ENCODE peak calls at places on chromosomes 16 and 17, in ten cellular contexts. Z, Y, E, G, M, J, H, X, S and R are unnamed samples.

GRCh38 chr17:1640329-1641064 is 5.0 kb downstream of the SCARF1 start:
- DNase-seq in H (no peak), S (peak; percentile 63), E (no peak), Z (no peak), M (no peak), G (no peak), Y (peak; percentile 76), X (no peak), J (no peak), R (no peak)

GRCh38 chr17:81252336-81253329 is 13.5 kb downstream of the NDUFAF8 start:
- DNase-seq in H (no peak), S (no peak), Z (no peak), E (no peak), X (no peak), Y (no peak), J (no peak), M (no peak), G (no peak), R (no peak)

GRCh38 chr17:39653662-39654331 is 11.4 kb upstream of the TCAP start:
- DNase-seq in Z (no peak), H (peak; percentile 58), G (no peak), M (no peak), Y (peak; percentile 90), X (peak; percentile 52), S (peak; percentile 98), J (peak; percentile 84), E (peak; percentile 74), R (no peak)

GRCh38 chr17:4833941-4834501 is 881 bp downstream of the MINK1 start:
- DNase-seq in Z (peak; percentile 80), M (no peak), J (peak; percentile 37), Y (no peak), X (no peak), H (peak; percentile 53), G (no peak), S (peak; percentile 71), E (peak; percentile 65), R (no peak)

GRCh38 chr17:45338996-45339535 is 22.2 kb upstream of the MAP3K14 start:
- DNase-seq in X (no peak), J (no peak), G (no peak), M (no peak), H (no peak), E (no peak), Z (no peak), Y (peak; percentile 10), S (no peak), R (no peak)

GRCh38 chr17:50065056-50065455 is 9.1 kb downstream of the ITGA3 start:
- DNase-seq in M (no peak), Z (no peak), J (no peak), H (peak; percentile 47), S (no peak), Y (no peak), G (no peak), X (no peak), E (no peak), R (no peak)

GRCh38 chr16:53541326-53541725 is 38.3 kb upstream of the AKTIP start:
- DNase-seq in Y (no peak), J (no peak), E (no peak), S (no peak), X (no peak), Z (peak; percentile 34), G (no peak), H (peak; percentile 82), M (no peak), R (no peak)

GRCh38 chr16:66458292-66458691 is 31.2 kb downstream of the BEAN1 start:
- DNase-seq in G (no peak), X (no peak), H (no peak), S (no peak), Z (no peak), J (no peak), M (no peak), E (no peak), Y (no peak), R (no peak)

GRCh38 chr16:30518552-30518951 is 7.8 kb downstream of the ZNF768 start:
- DNase-seq in S (no peak), H (no peak), Z (no peak), Y (no peak), J (no peak), M (no peak), X (no peak), G (no peak), E (no peak), R (no peak)

GRCh38 chr16:30521476-30521872 is 4.9 kb downstream of the ZNF768 start:
- DNase-seq in Z (no peak), M (no peak), Y (no peak), X (no peak), G (no peak), E (no peak), H (no peak), S (no peak), J (no peak), R (no peak)

GRCh38 chr16:30521873-30522641 is 4.3 kb downstream of the ZNF768 start:
- DNase-seq in H (no peak), G (no peak), S (no peak), M (no peak), E (no peak), J (no peak), Y (no peak), X (no peak), Z (no peak), R (no peak)

GRCh38 chr16:30515275-30515674 is 11.1 kb downstream of the ZNF768 start:
- DNase-seq in X (no peak), S (no peak), Y (no peak), G (no peak), H (no peak), M (no peak), J (no peak), Z (no peak), E (no peak), R (no peak)

DNA sequence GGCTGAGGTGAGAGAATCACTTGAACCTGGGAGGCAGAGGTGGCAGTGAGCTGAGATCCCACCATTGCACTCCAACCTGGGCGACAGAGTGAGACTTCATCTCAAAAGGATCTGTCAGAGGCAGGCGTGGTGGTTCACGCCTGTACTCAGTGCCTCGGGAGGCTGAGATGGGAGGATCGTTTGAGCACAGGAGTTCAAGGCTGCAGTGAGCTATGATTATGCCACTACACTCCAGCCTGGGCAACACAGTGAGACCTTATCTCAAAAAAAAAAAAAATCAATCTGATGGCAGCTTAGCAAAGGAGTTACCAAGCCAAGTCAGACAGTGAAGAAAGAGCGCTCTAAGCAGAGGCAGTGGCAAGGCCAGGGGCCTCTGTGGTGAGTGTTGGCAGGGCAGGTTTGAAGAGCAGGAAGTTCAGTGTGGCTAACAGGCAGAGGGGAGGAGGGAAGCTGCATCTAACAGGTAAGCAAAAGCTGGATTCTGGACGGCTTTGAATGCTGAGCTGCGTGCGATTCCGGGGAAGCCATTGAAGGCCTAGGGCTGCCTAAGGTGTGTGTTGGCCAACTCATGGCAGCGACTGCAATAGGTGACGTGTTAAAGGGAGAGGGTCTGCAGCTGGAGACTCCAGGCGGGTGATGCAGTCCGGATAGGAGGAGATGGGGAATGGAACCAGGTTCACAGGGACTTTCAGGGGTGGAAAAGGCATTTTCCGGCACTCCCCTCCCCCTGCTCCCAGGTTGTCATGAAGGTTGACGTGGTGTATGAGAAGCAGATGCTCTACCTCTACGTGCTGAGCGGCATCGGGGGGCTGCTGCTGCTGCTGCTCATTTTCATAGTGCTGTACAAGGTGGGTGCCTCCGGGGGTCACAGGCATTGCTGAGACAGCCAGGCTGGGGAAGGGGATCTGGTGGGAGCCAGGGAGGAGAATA is 7.0 kb downstream of the ZNF768 start:
- DNase-seq in J (no peak), E (no peak), X (no peak), S (no peak), M (no peak), Z (no peak), H (no peak), G (no peak), Y (no peak), R (no peak)
- H3K27me3 ChIP-seq in J (no peaks in the 10 kb centered on the region), E (no peaks in the 10 kb centered on the region), X (no peaks in the 10 kb centered on the region), S (no peaks in the 10 kb centered on the region), M (no peaks in the 10 kb centered on the region), Z (peaks cover 17% of the 10 kb centered on the region), H (no peaks in the 10 kb centered on the region), G (no peaks in the 10 kb centered on the region), Y (no peaks in the 10 kb centered on the region), R (no peaks in the 10 kb centered on the region)

GRCh38 chr17:80069886-80070177 is 31.5 kb upstream of the GAA start:
- DNase-seq in X (no peak), S (no peak), J (no peak), M (no peak), E (no peak), Z (no peak), G (no peak), H (peak; percentile 55), Y (no peak), R (no peak)

GRCh38 chr17:80071116-80071980 is 30.0 kb upstream of the GAA start:
- DNase-seq in E (peak; percentile 59), S (no peak), Z (peak; percentile 40), M (peak; percentile 24), G (no peak), H (peak; percentile 75), J (no peak), X (no peak), Y (no peak), R (no peak)

GRCh38 chr17:80067393-80067986 is 31.0 kb downstream of the CCDC40 start:
- DNase-seq in S (no peak), E (no peak), Y (no peak), H (no peak), X (no peak), Z (no peak), G (no peak), J (no peak), M (no peak), R (no peak)

GRCh38 chr17:80070375-80071115 is 30.8 kb upstream of the GAA start:
- DNase-seq in Y (no peak), M (no peak), J (no peak), G (no peak), E (no peak), H (no peak), Z (no peak), X (no peak), S (no peak), R (no peak)

GRCh38 chr17:80068301-80069160 is 32.1 kb downstream of the CCDC40 start:
- DNase-seq in Y (no peak), M (no peak), G (no peak), Z (peak; percentile 89), J (peak; percentile 27), H (peak; percentile 71), S (no peak), E (peak; percentile 77), X (no peak), R (no peak)
- H3K27me3 ChIP-seq in Y (no peaks in the 10 kb centered on the region), M (no peaks in the 10 kb centered on the region), G (no peaks in the 10 kb centered on the region), Z (no peaks in the 10 kb centered on the region), J (no peaks in the 10 kb centered on the region), H (no peaks in the 10 kb centered on the region), S (no peaks in the 10 kb centered on the region), E (no peaks in the 10 kb centered on the region), X (peaks cover 95% of the 10 kb centered on the region), R (no peaks in the 10 kb centered on the region)

GRCh38 chr16:1153480-1154160 is 714 bp downstream of the CACNA1H start:
- DNase-seq in G (no peak), E (no peak), X (no peak), S (peak; percentile 71), J (no peak), H (no peak), Y (no peak), M (no peak), Z (no peak), R (no peak)

GRCh38 chr16:1150511-1150982 is 2.4 kb upstream of the CACNA1H start:
- DNase-seq in J (peak; percentile 61), Y (no peak), G (peak; percentile 60), S (peak; percentile 66), E (no peak), M (no peak), H (no peak), X (peak; percentile 19), Z (peak; percentile 47), R (no peak)

GRCh38 chr16:1152651-1153259 is at the start of gene CACNA1H:
- DNase-seq in H (no peak), E (no peak), S (peak; percentile 82), G (no peak), J (peak; percentile 37), Y (no peak), M (no peak), X (no peak), Z (no peak), R (no peak)

GRCh38 chr16:1152123-1152638 is 725 bp upstream of the CACNA1H start:
- DNase-seq in S (peak; percentile 80), E (no peak), H (no peak), G (no peak), J (peak; percentile 31), M (no peak), Y (peak; percentile 81), Z (no peak), X (no peak), R (no peak)

GRCh38 chr16:1151424-1152122 is 1.3 kb upstream of the CACNA1H start:
- DNase-seq in S (peak; percentile 57), H (no peak), G (no peak), X (no peak), E (no peak), Z (no peak), Y (no peak), J (no peak), M (no peak), R (no peak)
- H3K27me3 ChIP-seq in S (no peaks in the 10 kb centered on the region), H (no peaks in the 10 kb centered on the region), G (no peaks in the 10 kb centered on the region), X (peaks cover 74% of the 10 kb centered on the region), E (peaks cover 53% of the 10 kb centered on the region), Z (peaks cover 6% of the 10 kb centered on the region), Y (peaks cover 45% of the 10 kb centered on the region), J (no peaks in the 10 kb centered on the region), M (no peaks in the 10 kb centered on the region), R (no peaks in the 10 kb centered on the region)

GRCh38 chr16:10881479-10882030 is 4.6 kb downstream of the CIITA start:
- DNase-seq in G (no peak), X (peak; percentile 66), Z (no peak), E (no peak), S (no peak), Y (no peak), H (no peak), J (no peak), M (no peak), R (no peak)
- H3K27me3 ChIP-seq in G (peaks cover 23% of the 10 kb centered on the region), X (no peaks in the 10 kb centered on the region), Z (peaks cover 52% of the 10 kb centered on the region), E (peaks cover 47% of the 10 kb centered on the region), S (peaks cover 55% of the 10 kb centered on the region), Y (no peaks in the 10 kb centered on the region), H (peaks cover 48% of the 10 kb centered on the region), J (peaks cover 2% of the 10 kb centered on the region), M (no peaks in the 10 kb centered on the region), R (peaks cover 36% of the 10 kb centered on the region)